ENCODE peak calls at places on chromosome 3, in six cellular contexts. F is HepG2, T is K562, A is H1, L is GM12878, Y is SK-N-SH. P is an unnamed sample.

GRCh38 chr3:47276558-47276957 is 6.0 kb downstream of the KIF9 start:
- DNase-seq in L (no peak), Y (no peak), T (no peak), A (no peak), F (no peak), P (no peak)

GRCh38 chr3:30473374-30474051 is 132.9 kb upstream of the TGFBR2 start:
- DNase-seq in T (no peak), L (no peak), A (no peak), F (no peak), Y (no peak), P (peak)

GRCh38 chr3:129033151-129033550 is 27.4 kb upstream of the GP9 start:
- DNase-seq in A (no peak), L (no peak), Y (no peak), T (no peak), F (no peak), P (no peak)

GRCh38 chr3:115272036-115272824 is 125.1 kb upstream of the ZBTB20 start:
- DNase-seq in Y (peak), A (no peak), T (peak), F (no peak), L (no peak), P (no peak)

GRCh38 chr3:115512565-115513410 is 110.5 kb upstream of the GAP43 start:
- DNase-seq in Y (peak), F (no peak), T (no peak), A (peak), L (no peak), P (no peak)

GRCh38 chr3:120418866-120419490 is 31.8 kb downstream of the FSTL1 start:
- DNase-seq in Y (peak), A (no peak), T (no peak), F (peak), L (no peak), P (no peak)

GRCh38 chr3:129025691-129026435 is 24.8 kb downstream of the EFCC1 start:
- DNase-seq in L (no peak), Y (peak), A (no peak), T (no peak), F (no peak), P (no peak)

GRCh38 chr3:12300137-12300536 is 11.3 kb downstream of the PPARG start:
- DNase-seq in T (no peak), A (no peak), L (no peak), F (no peak), Y (no peak), P (no peak)

GRCh38 chr3:118501152-118501551 is 533.5 kb downstream of the IGSF11 start:
- DNase-seq in F (peak), T (no peak), L (no peak), A (peak), Y (peak), P (no peak)

GRCh38 chr3:104796556-104796955 is 570.2 kb upstream of the ALCAM start:
- DNase-seq in A (no peak), Y (no peak), L (no peak), F (no peak), T (no peak), P (no peak)

GRCh38 chr3:100216713-100217112 is 44.1 kb upstream of the TBC1D23 start:
- DNase-seq in Y (no peak), A (no peak), F (no peak), L (no peak), T (no peak), P (no peak)

GRCh38 chr3:100214574-100214964 is 46.2 kb upstream of the TBC1D23 start:
- DNase-seq in A (no peak), Y (no peak), T (no peak), L (no peak), F (no peak), P (no peak)

GRCh38 chr3:100210777-100211145 is 50.0 kb upstream of the TBC1D23 start:
- DNase-seq in T (no peak), Y (no peak), A (no peak), F (no peak), L (no peak), P (no peak)

GRCh38 chr3:100209948-100210776 is 50.6 kb upstream of the TBC1D23 start:
- DNase-seq in Y (no peak), T (no peak), L (peak), F (peak), A (no peak), P (no peak)

DNA sequence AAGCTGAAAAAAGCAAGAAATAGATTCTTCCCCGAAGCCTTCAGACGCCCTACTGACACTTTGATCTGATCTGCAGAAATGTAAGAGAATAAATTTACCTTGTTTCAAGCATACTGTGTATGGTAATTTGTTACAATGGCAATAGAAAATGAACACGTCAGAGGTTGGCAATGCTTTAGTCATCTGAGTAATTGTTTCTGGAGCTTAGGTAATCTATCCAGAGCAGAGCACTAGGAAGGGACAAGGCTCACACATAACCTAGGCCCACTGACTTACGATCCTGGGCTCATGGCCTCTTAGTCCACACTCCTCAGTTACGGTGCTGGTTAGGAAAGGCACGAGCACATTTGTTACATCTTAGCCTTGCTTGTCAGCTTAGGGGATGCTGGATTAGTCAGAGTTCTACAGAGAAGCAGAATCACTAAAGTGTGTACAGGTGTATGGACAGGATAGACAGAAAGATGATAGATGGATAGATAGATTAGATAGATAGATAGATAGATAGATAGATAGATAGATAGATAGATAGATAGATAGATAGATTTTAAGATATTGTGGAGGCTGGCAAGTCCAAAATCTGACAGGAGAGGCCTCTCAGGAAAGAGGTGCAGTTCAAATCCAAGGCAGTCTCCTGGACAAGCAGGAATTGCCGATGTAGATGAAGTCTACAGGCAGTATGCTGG is 46.8 kb upstream of the TBC1D23 start:
- DNase-seq in A (no peak), F (no peak), T (no peak), Y (no peak), L (no peak), P (no peak)
- TF ChIP-seq GABPA in A (no peak), F (no peak), T (no peak), Y (no peak), L (no peak), P (no peak)

DNA sequence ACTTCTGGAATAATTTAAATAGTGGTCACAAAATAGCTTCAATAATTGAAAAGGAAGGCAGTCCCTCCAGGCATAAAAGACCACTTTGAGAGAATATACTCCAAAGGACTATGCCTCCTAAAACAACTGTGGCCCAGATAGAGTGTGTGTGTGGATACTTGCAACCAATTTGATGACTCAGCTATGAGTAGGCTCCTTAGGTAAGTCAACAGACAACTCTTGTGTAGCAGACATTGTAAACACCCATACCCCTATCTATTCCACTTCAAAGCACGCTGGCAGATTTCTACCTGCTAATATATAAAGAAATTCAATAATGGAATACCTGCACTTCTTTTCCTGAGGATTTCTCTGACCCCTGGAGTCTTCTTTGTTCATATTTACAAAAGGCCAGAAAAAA is 254.5 kb downstream of the NEK10 start:
- DNase-seq in A (no peak), F (peak), L (no peak), Y (no peak), T (no peak), P (no peak)
- TF ChIP-seq GABPA in A (no peak), F (no peak), L (no peak), Y (no peak), T (no peak), P (no peak)

GRCh38 chr3:59480486-59480995 is 430.7 kb upstream of the CFAP20DC start:
- DNase-seq in Y (no peak), L (peak), F (no peak), T (no peak), A (no peak), P (no peak)
- TF ChIP-seq GABPA in Y (no peak), L (no peak), F (no peak), T (no peak), A (no peak), P (no peak)

DNA sequence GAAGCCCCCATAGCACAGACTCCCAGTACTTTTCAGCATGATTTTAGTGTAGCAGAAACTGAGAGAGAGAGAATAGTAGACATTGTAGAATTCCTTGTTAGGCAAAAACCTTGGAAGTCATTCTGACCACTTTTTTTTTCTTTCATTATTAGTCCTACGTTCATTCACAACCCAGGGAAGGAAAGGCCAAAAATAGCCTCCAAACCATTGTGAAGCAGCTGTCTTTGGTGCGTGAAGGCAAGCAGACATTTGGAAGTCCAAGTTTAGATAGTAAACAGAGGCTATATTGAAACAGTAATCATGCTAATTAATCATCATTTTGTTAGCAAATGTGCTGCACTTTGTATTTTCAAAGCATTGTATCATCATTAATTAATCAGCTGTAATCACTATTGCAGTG is 34.5 kb downstream of the CCDC54 start:
- DNase-seq in L (no peak), A (no peak), Y (no peak), T (no peak), F (no peak), P (no peak)
- TF ChIP-seq GABPA in L (no peak), A (no peak), Y (no peak), T (no peak), F (no peak), P (no peak)

GRCh38 chr3:57393957-57394356 is 101.5 kb upstream of the ASB14 start:
- DNase-seq in F (no peak), L (no peak), Y (no peak), T (no peak), A (no peak), P (no peak)

GRCh38 chr3:57391767-57392166 is 99.3 kb upstream of the ASB14 start:
- DNase-seq in A (no peak), T (no peak), Y (no peak), L (no peak), F (peak), P (no peak)

GRCh38 chr3:57402675-57403074 is 110.2 kb upstream of the ASB14 start:
- DNase-seq in L (no peak), Y (no peak), F (no peak), T (no peak), A (no peak), P (no peak)

GRCh38 chr3:57397175-57398026 is 104.9 kb upstream of the ASB14 start:
- DNase-seq in Y (peak), F (peak), L (peak), T (peak), A (peak), P (peak)
- TF ChIP-seq GABPA in Y (no peak), F (no peak), L (no peak), T (no peak), A (no peak), P (no peak)

DNA sequence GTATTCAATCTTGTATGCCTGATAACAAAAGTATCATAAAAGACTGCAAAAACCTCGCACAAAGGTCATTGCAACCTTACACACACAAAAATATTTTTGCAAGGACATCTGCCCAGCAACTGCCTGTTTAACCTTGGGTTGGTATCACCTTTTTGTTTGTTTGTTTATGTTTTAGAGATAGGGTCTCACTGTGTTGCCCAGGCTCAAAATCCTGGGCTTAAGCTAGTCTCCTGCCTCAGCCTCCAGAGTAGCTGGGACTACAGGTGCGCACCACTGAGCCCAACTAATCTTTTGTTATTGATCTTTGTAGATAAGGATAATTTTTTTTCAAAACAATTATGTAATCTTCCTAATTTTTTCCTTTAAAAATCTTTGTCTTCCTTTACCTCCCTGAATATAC is 54.2 kb downstream of the SPTSSB start:
- DNase-seq in Y (no peak), F (no peak), L (no peak), A (no peak), T (no peak), P (no peak)
- TF ChIP-seq GABPA in Y (no peak), F (no peak), L (no peak), A (no peak), T (no peak), P (no peak)

DNA sequence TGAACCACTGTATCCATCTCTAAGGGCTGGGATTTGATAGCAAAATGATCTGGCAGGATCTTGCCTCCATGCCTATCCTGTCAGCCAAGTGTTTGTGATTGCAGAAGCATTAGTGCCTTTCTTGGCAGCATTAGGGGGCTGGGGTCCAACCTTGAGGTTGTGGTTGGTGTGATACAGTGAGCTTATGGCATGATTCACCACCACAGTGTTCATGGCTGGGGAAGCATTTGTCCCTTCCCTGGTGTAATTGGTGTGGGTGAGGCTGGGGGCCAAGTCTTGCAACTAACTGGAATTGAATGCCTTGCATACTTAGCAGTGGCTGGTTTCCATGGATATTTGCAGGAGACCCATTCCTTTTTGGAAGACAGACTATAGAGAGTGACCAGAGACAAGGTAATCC is 271.0 kb upstream of the TBL1XR1 start:
- DNase-seq in T (no peak), F (no peak), A (no peak), L (no peak), Y (no peak), P (no peak)
- TF ChIP-seq GABPA in T (no peak), F (no peak), A (no peak), L (no peak), Y (no peak), P (no peak)

GRCh38 chr3:64179860-64180259 is 45.4 kb downstream of the PRICKLE2 start:
- DNase-seq in A (no peak), Y (no peak), T (no peak), L (no peak), F (no peak), P (no peak)
- TF ChIP-seq GABPA in A (no peak), Y (no peak), T (no peak), L (no peak), F (no peak), P (no peak)

GRCh38 chr3:45462522-45463262 is 74.3 kb downstream of the LARS2 start:
- DNase-seq in Y (no peak), T (no peak), F (no peak), A (no peak), L (no peak), P (peak)

GRCh38 chr3:45465192-45465591 is 76.8 kb downstream of the LARS2 start:
- DNase-seq in L (no peak), A (no peak), Y (no peak), T (no peak), F (no peak), P (no peak)

GRCh38 chr3:45468326-45468725 is 80.0 kb downstream of the LARS2 start:
- DNase-seq in T (no peak), Y (no peak), L (no peak), F (no peak), A (no peak), P (no peak)

GRCh38 chr3:45464336-45464809 is 76.0 kb downstream of the LARS2 start:
- DNase-seq in A (peak), L (no peak), T (peak), Y (no peak), F (no peak), P (peak)
- TF ChIP-seq GABPA in A (no peak), L (no peak), T (peak), Y (no peak), F (no peak), P (no peak)

GRCh38 chr3:52986049-52986448 is 59.8 kb downstream of the SFMBT1 start:
- DNase-seq in Y (no peak), F (no peak), L (no peak), A (no peak), T (no peak), P (no peak)

GRCh38 chr3:52982839-52983238 is 63.0 kb downstream of the SFMBT1 start:
- DNase-seq in Y (no peak), F (no peak), A (no peak), L (no peak), T (no peak), P (no peak)

GRCh38 chr3:52983828-52984227 is 62.0 kb downstream of the SFMBT1 start:
- DNase-seq in A (no peak), L (no peak), F (no peak), T (no peak), Y (no peak), P (no peak)

GRCh38 chr3:52986938-52987337 is 58.9 kb downstream of the SFMBT1 start:
- DNase-seq in A (no peak), T (no peak), F (no peak), Y (no peak), L (no peak), P (no peak)

GRCh38 chr3:52983336-52983807 is 62.5 kb downstream of the SFMBT1 start:
- DNase-seq in Y (no peak), T (no peak), L (peak), F (no peak), A (no peak), P (peak)
- TF ChIP-seq GABPA in Y (no peak), T (no peak), L (peak), F (no peak), A (no peak), P (no peak)